ENCODE peak calls at places on chromosomes 2 and 18, in nine cellular contexts. B is heart left ventricle; E is SK-N-SH; V is NCI-H69; X is CD4-positive, alpha-beta T cell; P is ecto neural progenitor cell; Q is right lobe of liver; M is activated T-helper 9 cell treated with anti-CD3 and anti-CD28 coated beads, Interleukin-2, amount 50 U/mL, for 16 hours; D is activated naive CD4-positive, alpha-beta T cell treated with anti-CD3 and anti-CD28 coated beads, Interleukin-2, amount 10 ng/mL, durations not matched to agents 7 days and 5 days. O is an unnamed sample.

GRCh38 chr2:112814278-112814677 is 22.3 kb downstream of the IL1B start:
- DNase-seq in B (no peak), E (no peak), V (no peak), X (no peak), P (no peak), Q (no peak), M (no peak), D (no peak), O (no peak)

GRCh38 chr2:231199219-231199618 is 788 bp downstream of the ARMC9 start:
- DNase-seq in B (no peak), E (no peak), V (no peak), X (no peak), P (no peak), Q (no peak), M (no peak), D (no peak), O (no peak)

GRCh38 chr2:46306320-46306719 is 9.1 kb downstream of the EPAS1 start:
- DNase-seq in B (no peak), E (no peak), V (peak), X (no peak), P (no peak), Q (no peak), M (no peak), D (no peak), O (no peak)

GRCh38 chr2:85579266-85579935 is 2.0 kb downstream of the VAMP8 start:
- DNase-seq in B (no peak), E (no peak), V (no peak), X (no peak), P (no peak), Q (no peak), M (no peak), D (no peak), O (no peak)

GRCh38 chr2:239235311-239235710 is 165.5 kb downstream of the HDAC4 start:
- DNase-seq in B (no peak), E (no peak), V (no peak), X (no peak), P (no peak), Q (no peak), M (no peak), D (no peak), O (no peak)

GRCh38 chr2:234861841-234862735 is 89.7 kb upstream of the SH3BP4 start:
- DNase-seq in B (peak), E (no peak), V (no peak), X (no peak), P (no peak), Q (no peak), M (no peak), D (no peak), O (no peak)

GRCh38 chr2:105287692-105288091 is 41.8 kb downstream of the TGFBRAP1 start:
- DNase-seq in B (no peak), E (peak), V (peak), X (no peak), P (no peak), Q (no peak), M (no peak), D (peak), O (peak)

GRCh38 chr2:241151934-241152660 is 1.8 kb downstream of the PPP1R7 start:
- DNase-seq in B (no peak), E (no peak), V (no peak), X (no peak), P (no peak), Q (no peak), M (no peak), D (no peak), O (no peak)

GRCh38 chr18:48826271-48826670 is 124.5 kb downstream of the SMAD7 start:
- DNase-seq in B (no peak), E (no peak), V (no peak), X (no peak), P (peak), Q (no peak), M (no peak), D (no peak), O (peak)

GRCh38 chr2:12167525-12168317 is 421.3 kb downstream of the LPIN1 start:
- DNase-seq in B (peak), E (peak), V (no peak), X (no peak), P (peak), Q (no peak), M (no peak), D (no peak), O (no peak)

GRCh38 chr2:231057590-231057989 is 923 bp downstream of the PSMD1 start:
- DNase-seq in B (no peak), E (no peak), V (no peak), X (no peak), P (no peak), Q (no peak), M (no peak), D (no peak), O (no peak)

GRCh38 chr2:13638181-13638580 is 921.4 kb downstream of the TRIB2 start:
- DNase-seq in B (no peak), E (no peak), V (no peak), X (no peak), P (no peak), Q (no peak), M (no peak), D (no peak), O (no peak)

GRCh38 chr2:119857742-119858141 is 98.0 kb downstream of the PTPN4 start:
- DNase-seq in B (no peak), E (no peak), V (no peak), X (no peak), P (no peak), Q (no peak), M (no peak), D (no peak), O (no peak)

GRCh38 chr18:31721596-31721995 is 37.2 kb upstream of the B4GALT6 start:
- DNase-seq in B (no peak), E (no peak), V (no peak), X (no peak), P (no peak), Q (no peak), M (no peak), D (no peak), O (no peak)

GRCh38 chr2:240319221-240319854 is 116.1 kb upstream of the GPC1 start:
- DNase-seq in B (no peak), E (peak), V (no peak), X (no peak), P (peak), Q (no peak), M (no peak), D (no peak), O (no peak)

GRCh38 chr2:15563227-15564100 is 2.3 kb upstream of the NBAS start:
- DNase-seq in B (no peak), E (no peak), V (no peak), X (no peak), P (no peak), Q (no peak), M (no peak), D (no peak), O (no peak)

GRCh38 chr2:59458862-59459261 is 1094.6 kb downstream of the BCL11A start:
- DNase-seq in B (no peak), E (no peak), V (peak), X (no peak), P (no peak), Q (no peak), M (no peak), D (no peak), O (no peak)

GRCh38 chr2:206159346-206160123 is at the start of the genes EEF1B2 and NDUFS1:
- DNase-seq in B (peak), E (peak), V (peak), X (peak), P (peak), Q (peak), M (peak), D (peak), O (peak)

GRCh38 chr2:61750624-61751023 is 103.2 kb downstream of the FAM161A start:
- DNase-seq in B (no peak), E (no peak), V (no peak), X (no peak), P (no peak), Q (no peak), M (no peak), D (no peak), O (no peak)

GRCh38 chr2:108907822-108908716 is 81.0 kb downstream of the EDAR start:
- DNase-seq in B (no peak), E (peak), V (peak), X (no peak), P (no peak), Q (no peak), M (no peak), D (no peak), O (no peak)

GRCh38 chr18:57784034-57784815 is 18.9 kb downstream of the ATP8B1 start:
- DNase-seq in B (no peak), E (no peak), V (no peak), X (no peak), P (no peak), Q (no peak), M (no peak), D (no peak), O (no peak)

GRCh38 chr2:3493610-3493997 is 25.7 kb downstream of the ADI1 start:
- DNase-seq in B (no peak), E (peak), V (peak), X (no peak), P (peak), Q (no peak), M (no peak), D (no peak), O (no peak)

GRCh38 chr18:55421612-55422381 is 166.2 kb downstream of the TCF4 start:
- DNase-seq in B (no peak), E (no peak), V (peak), X (no peak), P (no peak), Q (no peak), M (no peak), D (no peak), O (no peak)

GRCh38 chr2:181307203-181307991 is 149.8 kb upstream of the ITGA4 start:
- DNase-seq in B (no peak), E (no peak), V (no peak), X (no peak), P (no peak), Q (no peak), M (no peak), D (no peak), O (no peak)

GRCh38 chr2:25614711-25615110 is 58.7 kb downstream of the DTNB start:
- DNase-seq in B (no peak), E (no peak), V (peak), X (no peak), P (no peak), Q (no peak), M (no peak), D (no peak), O (no peak)

GRCh38 chr2:240990726-240991377 is 7.6 kb upstream of the SNED1 start:
- DNase-seq in B (no peak), E (no peak), V (no peak), X (no peak), P (no peak), Q (peak), M (no peak), D (peak), O (no peak)

GRCh38 chr2:29104589-29105164 is 10.5 kb upstream of the CLIP4 start:
- DNase-seq in B (no peak), E (peak), V (peak), X (no peak), P (no peak), Q (no peak), M (no peak), D (no peak), O (no peak)

GRCh38 chr2:128003463-128003862 is 24.4 kb downstream of the SAP130 start:
- DNase-seq in B (no peak), E (no peak), V (no peak), X (no peak), P (no peak), Q (no peak), M (no peak), D (no peak), O (no peak)

GRCh38 chr2:216774180-216774579 is 78.8 kb upstream of the IGFBP5 start:
- DNase-seq in B (no peak), E (no peak), V (no peak), X (no peak), P (no peak), Q (no peak), M (no peak), D (no peak), O (no peak)

GRCh38 chr18:13793819-13794218 is 30.1 kb upstream of the MC5R start:
- DNase-seq in B (no peak), E (no peak), V (no peak), X (no peak), P (no peak), Q (no peak), M (no peak), D (no peak), O (no peak)

GRCh38 chr18:35311506-35311905 is 21.5 kb upstream of the ZSCAN30 start:
- DNase-seq in B (no peak), E (no peak), V (no peak), X (no peak), P (no peak), Q (no peak), M (no peak), D (no peak), O (no peak)

GRCh38 chr2:127041259-127041970 is 65.5 kb downstream of the BIN1 start:
- DNase-seq in B (no peak), E (peak), V (no peak), X (no peak), P (no peak), Q (no peak), M (no peak), D (no peak), O (no peak)

GRCh38 chr2:86056935-86057334 is 48.8 kb downstream of the POLR1A start:
- DNase-seq in B (no peak), E (no peak), V (no peak), X (no peak), P (no peak), Q (no peak), M (no peak), D (no peak), O (no peak)

GRCh38 chr18:48767090-48767670 is 183.6 kb downstream of the SMAD7 start:
- DNase-seq in B (no peak), E (peak), V (no peak), X (no peak), P (no peak), Q (no peak), M (no peak), D (no peak), O (no peak)

GRCh38 chr2:18475884-18476283 is 84.6 kb downstream of the RDH14 start:
- DNase-seq in B (no peak), E (no peak), V (no peak), X (no peak), P (no peak), Q (no peak), M (no peak), D (no peak), O (no peak)

O was measured in activated CD4-positive, alpha-beta memory T cell treated with anti-CD3 and anti-CD28 coated beads, Interleukin-2, amount 10 ng/mL, durations not matched to agents 7 days and 5 days.